ENCODE peak calls at places on chromosomes 7 and 10, in eight cellular contexts. X, R, D, O, I, U, T and B are unnamed samples.

GRCh38 chr10:124296121-124296812 is 122.5 kb downstream of the OAT start:
- DNase-seq in X (peak; percentile 78), R (no peak), D (no peak), O (peak; percentile 66), I (peak; percentile 51), U (no peak), T (peak; percentile 81), B (no peak)

GRCh38 chr10:804787-805634 is 115.5 kb upstream of the DIP2C start:
- DNase-seq in X (no peak), R (no peak), D (no peak), O (peak; percentile 68), I (no peak), U (no peak), T (peak; percentile 57), B (no peak)

GRCh38 chr7:91083855-91084644 is 180.2 kb upstream of the FZD1 start:
- DNase-seq in X (no peak), R (no peak), D (no peak), O (no peak), I (no peak), U (no peak), T (no peak), B (no peak)

GRCh38 chr10:34104829-34105572 is 710.1 kb downstream of the PARD3 start:
- DNase-seq in X (no peak), R (no peak), D (no peak), O (no peak), I (no peak), U (no peak), T (peak; percentile 31), B (no peak)

GRCh38 chr10:45520476-45520875 is 146.5 kb downstream of the ALOX5 start:
- DNase-seq in X (no peak), R (no peak), D (no peak), O (no peak), I (no peak), U (no peak), T (no peak), B (no peak)

GRCh38 chr7:65951837-65952578 is 30.0 kb downstream of the GUSB start:
- DNase-seq in X (peak; percentile 58), R (no peak), D (no peak), O (peak; percentile 16), I (no peak), U (no peak), T (no peak), B (no peak)

GRCh38 chr7:79298145-79298760 is 155.2 kb downstream of the MAGI2 start:
- DNase-seq in X (peak; percentile 4), R (peak; percentile 7), D (no peak), O (no peak), I (no peak), U (no peak), T (peak; percentile 75), B (no peak)

GRCh38 chr10:131500181-131500580 is 188.7 kb upstream of the TCERG1L start:
- DNase-seq in X (no peak), R (no peak), D (no peak), O (no peak), I (no peak), U (no peak), T (no peak), B (no peak)

GRCh38 chr10:13684252-13684791 is 97.6 kb downstream of the PRPF18 start:
- DNase-seq in X (no peak), R (peak; percentile 31), D (no peak), O (peak; percentile 76), I (no peak), U (no peak), T (peak; percentile 80), B (no peak)

GRCh38 chr7:22651036-22651435 is 76.0 kb upstream of the IL6 start:
- DNase-seq in X (no peak), R (no peak), D (no peak), O (no peak), I (no peak), U (no peak), T (no peak), B (no peak)

GRCh38 chr7:90816511-90817142 is 220.5 kb downstream of the CDK14 start:
- DNase-seq in X (no peak), R (no peak), D (no peak), O (no peak), I (peak; percentile 68), U (no peak), T (no peak), B (no peak)

GRCh38 chr10:88299787-88300186 is 283.3 kb downstream of the RNLS start:
- DNase-seq in X (no peak), R (no peak), D (no peak), O (no peak), I (no peak), U (no peak), T (no peak), B (no peak)

GRCh38 chr7:20158684-20159083 is 58.5 kb downstream of the MACC1 start:
- DNase-seq in X (no peak), R (peak; percentile 6), D (no peak), O (no peak), I (no peak), U (no peak), T (no peak), B (no peak)

GRCh38 chr7:105578496-105578895 is 2.8 kb downstream of the EFCAB10 start:
- DNase-seq in X (no peak), R (no peak), D (no peak), O (no peak), I (no peak), U (no peak), T (no peak), B (no peak)

GRCh38 chr10:65602182-65602865 is 1323.5 kb upstream of the LRRTM3 start:
- DNase-seq in X (no peak), R (no peak), D (no peak), O (no peak), I (no peak), U (no peak), T (no peak), B (no peak)

GRCh38 chr7:8154290-8154689 is 107.7 kb downstream of the ICA1 start:
- DNase-seq in X (peak; percentile 84), R (no peak), D (no peak), O (no peak), I (no peak), U (no peak), T (peak; percentile 63), B (no peak)